ENCODE peak calls at places on chromosomes 7 and 10, in five cellular contexts. F, U, R, E and X are unnamed samples.

GRCh38 chr10:16602104-16602735 is 80.5 kb upstream of the C1QL3 start:
- DNase-seq in R (no peak), U (no peak), E (no peak), F (no peak), X (no peak)

GRCh38 chr7:74718336-74718735 is 55.5 kb upstream of the NCF1 start:
- DNase-seq in E (peak), U (peak), F (no peak), R (no peak), X (no peak)

GRCh38 chr10:110918633-110919348 is at the start of gene BBIP1:
- DNase-seq in F (peak), E (peak), U (peak), R (peak), X (peak)

GRCh38 chr7:28165971-28166955 is 14.3 kb downstream of the JAZF1 start:
- DNase-seq in R (no peak), E (peak), U (peak), F (no peak), X (no peak)

GRCh38 chr10:23053036-23053435 is 42.3 kb upstream of the MSRB2 start:
- DNase-seq in R (no peak), U (peak), E (peak), F (no peak), X (no peak)

GRCh38 chr10:44618910-44619309 is 234.0 kb upstream of the CXCL12 start:
- DNase-seq in E (no peak), U (no peak), R (no peak), F (no peak), X (no peak)

GRCh38 chr10:43076876-43077420 is at the start of gene RET:
- DNase-seq in F (no peak), U (peak), R (peak), E (no peak), X (no peak)

GRCh38 chr7:41655470-41655869 is 47.4 kb downstream of the INHBA start:
- DNase-seq in U (no peak), E (no peak), F (no peak), R (no peak), X (no peak)

GRCh38 chr7:7585241-7585928 is 18.7 kb downstream of the MIOS start:
- DNase-seq in F (no peak), E (no peak), U (no peak), R (no peak), X (no peak)

GRCh38 chr7:39910108-39910869 is 39.8 kb upstream of the CDK13 start:
- DNase-seq in F (no peak), U (no peak), R (peak), E (peak), X (no peak)

GRCh38 chr7:116316838-116317612 is 106.7 kb downstream of the TES start:
- DNase-seq in R (no peak), E (peak), U (peak), F (peak), X (peak)

GRCh38 chr7:90828601-90829000 is 232.5 kb downstream of the CDK14 start:
- DNase-seq in R (no peak), U (peak), F (no peak), E (peak), X (no peak)

GRCh38 chr10:11713186-11713743 is 28.9 kb upstream of the ECHDC3 start:
- DNase-seq in R (no peak), E (peak), U (peak), F (peak), X (no peak)

GRCh38 chr7:47763063-47763974 is 181.4 kb upstream of the TNS3 start:
- DNase-seq in U (peak), F (no peak), E (peak), R (no peak), X (no peak)

GRCh38 chr10:119531067-119531466 is 11.5 kb downstream of the RGS10 start:
- DNase-seq in R (no peak), F (no peak), U (no peak), E (no peak), X (no peak)

GRCh38 chr7:85908051-85908450 is 721.2 kb upstream of the SEMA3D start:
- DNase-seq in F (no peak), E (no peak), U (no peak), R (no peak), X (no peak)

GRCh38 chr7:117875566-117875965 is 2.3 kb upstream of the CTTNBP2 start:
- DNase-seq in F (peak), E (no peak), U (no peak), R (no peak), X (no peak)

GRCh38 chr10:4673279-4674040 is 152.5 kb upstream of the AKR1E2 start:
- DNase-seq in E (no peak), R (no peak), F (no peak), U (peak), X (no peak)

GRCh38 chr7:79778786-79779382 is 325.4 kb upstream of the MAGI2 start:
- DNase-seq in E (peak), F (no peak), U (peak), R (no peak), X (no peak)

GRCh38 chr7:140035400-140036223 is 27.1 kb downstream of the PARP12 start:
- DNase-seq in F (no peak), E (peak), R (no peak), U (peak), X (no peak)

GRCh38 chr7:47190462-47190861 is 391.4 kb downstream of the TNS3 start:
- DNase-seq in F (no peak), E (no peak), R (no peak), U (no peak), X (no peak)

GRCh38 chr10:91316486-91316885 is 93.7 kb upstream of the HECTD2 start:
- DNase-seq in E (peak), F (no peak), U (no peak), R (no peak), X (no peak)

GRCh38 chr10:34764347-34764991 is 50.6 kb downstream of the PARD3 start:
- DNase-seq in U (no peak), R (no peak), E (no peak), F (no peak), X (no peak)

GRCh38 chr7:158506626-158507025 is 81.0 kb downstream of the PTPRN2 start:
- DNase-seq in R (no peak), F (no peak), E (no peak), U (no peak), X (no peak)
- H3K4me3 ChIP-seq in R (no peak), F (no peak), E (no peak), U (no peak), X (no peak)

DNA sequence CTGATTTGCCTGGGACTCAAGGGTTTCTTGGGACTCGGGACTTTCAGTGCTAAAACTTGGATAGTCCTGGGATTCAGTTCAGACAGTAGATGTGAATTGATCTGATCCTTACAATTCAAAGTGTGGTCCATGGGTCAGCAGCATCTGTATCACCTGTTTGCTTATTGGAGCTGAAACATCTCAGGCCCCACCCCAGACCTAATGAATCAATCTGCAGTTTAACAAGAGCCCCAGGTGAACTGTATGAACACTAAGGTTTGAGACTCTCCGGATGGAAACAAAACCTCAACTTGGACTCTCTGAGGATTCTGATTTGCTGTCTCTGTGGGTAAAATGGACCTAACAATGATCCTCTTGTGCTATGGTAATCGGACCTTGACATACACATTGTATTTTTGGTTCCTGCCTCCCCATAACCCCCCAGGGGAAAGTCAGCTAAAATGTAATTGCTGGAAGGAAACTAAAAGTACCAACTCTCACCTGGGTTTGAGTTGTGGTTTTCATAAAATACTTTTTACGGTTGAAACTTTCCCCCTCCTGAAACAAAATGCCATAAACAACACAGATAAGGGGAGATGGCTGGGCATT is 11.7 kb downstream of the CYP26A1 start:
- DNase-seq in U (no peak), R (no peak), E (no peak), F (peak), X (no peak)
- H3K4me3 ChIP-seq in U (no peak), R (no peak), E (no peak), F (no peak), X (no peak)

GRCh38 chr7:24406818-24407226 is 122.8 kb downstream of the NPY start:
- DNase-seq in E (no peak), U (no peak), R (no peak), F (no peak), X (no peak)
- H3K4me3 ChIP-seq in E (no peak), U (no peak), R (no peak), F (no peak), X (no peak)

DNA sequence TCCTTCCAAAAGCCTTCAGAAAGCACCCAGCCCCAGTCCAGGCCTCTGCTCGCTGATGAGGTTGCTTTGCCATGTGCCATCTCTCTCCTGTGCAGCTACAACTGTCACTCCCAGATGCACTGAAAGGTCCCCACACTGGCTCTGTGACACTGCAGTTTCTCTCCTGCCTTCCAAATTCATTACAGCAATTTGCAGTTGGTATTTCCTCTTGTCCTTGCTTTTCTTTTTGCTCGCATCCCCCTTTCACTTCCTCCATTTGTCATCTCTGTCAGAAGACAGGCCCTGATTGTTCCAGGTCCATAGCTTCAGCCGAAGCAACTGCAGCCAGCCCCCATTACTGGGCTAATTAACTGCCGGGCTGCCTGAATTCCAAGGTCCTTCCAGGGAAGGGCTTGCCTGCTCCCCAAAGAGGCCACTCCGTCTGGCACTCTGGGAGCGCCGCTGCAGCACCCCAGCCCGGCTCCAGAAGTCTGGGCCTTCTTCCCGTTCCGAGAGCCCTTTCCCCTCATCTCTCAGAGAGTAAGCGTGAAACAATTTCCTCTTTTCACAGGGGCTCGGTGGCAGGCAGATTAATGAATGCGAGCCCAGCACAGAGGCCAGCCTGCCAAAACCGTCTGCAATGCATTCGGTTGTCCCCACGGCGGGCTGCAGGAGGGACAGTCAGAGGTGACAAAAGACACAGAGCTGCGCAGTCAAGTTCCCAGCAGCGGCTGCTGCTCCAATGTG is 279.5 kb upstream of the HABP2 start:
- DNase-seq in R (peak), F (no peak), U (no peak), E (peak), X (no peak)
- H3K4me3 ChIP-seq in R (no peak), F (no peak), U (no peak), E (no peak), X (peak)

DNA sequence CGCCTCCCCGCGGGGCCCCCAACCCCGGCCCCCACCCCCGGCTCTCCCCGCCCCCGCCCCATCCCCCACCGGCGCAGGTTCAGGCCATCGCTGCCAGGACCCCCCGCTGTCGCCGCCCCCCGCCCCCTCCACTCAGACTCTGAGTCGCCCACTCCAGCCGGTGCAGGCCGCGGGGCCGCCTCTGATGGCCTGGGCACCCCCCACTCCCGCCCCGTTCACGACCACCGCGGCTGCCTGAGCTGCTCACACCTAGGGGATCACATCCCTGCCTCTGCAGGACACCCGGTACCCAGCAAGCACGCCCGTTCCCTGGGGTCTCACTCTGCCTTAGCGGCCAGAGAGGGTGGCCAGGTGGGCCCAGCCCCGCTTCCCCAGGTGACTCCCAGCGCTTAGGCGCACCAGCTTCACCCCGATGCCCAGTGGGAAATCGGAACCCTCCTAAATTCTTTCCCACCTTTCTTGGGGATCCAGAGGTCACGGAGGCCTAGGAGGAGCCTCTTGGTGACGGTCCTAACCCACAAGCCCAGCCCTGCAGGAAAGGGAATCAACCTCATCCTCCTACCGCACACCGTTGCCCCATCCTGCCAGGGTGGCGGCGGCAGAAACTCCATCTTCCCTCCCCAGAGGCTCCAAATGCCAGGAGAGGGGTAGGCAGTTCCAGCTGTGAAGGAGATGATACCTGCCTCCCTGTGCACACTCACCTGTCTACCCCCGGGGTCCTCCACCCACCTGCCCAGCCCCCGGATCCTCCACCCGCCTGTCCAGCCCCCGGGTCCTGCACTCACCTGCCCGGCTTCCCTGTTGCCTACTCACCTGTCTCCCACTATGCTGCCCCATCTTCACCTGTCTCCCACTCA is 13.7 kb upstream of the DNAAF5 start:
- DNase-seq in E (no peak), U (no peak), R (no peak), F (no peak), X (no peak)
- H3K4me3 ChIP-seq in E (no peak), U (no peak), R (no peak), F (no peak), X (peak)

DNA sequence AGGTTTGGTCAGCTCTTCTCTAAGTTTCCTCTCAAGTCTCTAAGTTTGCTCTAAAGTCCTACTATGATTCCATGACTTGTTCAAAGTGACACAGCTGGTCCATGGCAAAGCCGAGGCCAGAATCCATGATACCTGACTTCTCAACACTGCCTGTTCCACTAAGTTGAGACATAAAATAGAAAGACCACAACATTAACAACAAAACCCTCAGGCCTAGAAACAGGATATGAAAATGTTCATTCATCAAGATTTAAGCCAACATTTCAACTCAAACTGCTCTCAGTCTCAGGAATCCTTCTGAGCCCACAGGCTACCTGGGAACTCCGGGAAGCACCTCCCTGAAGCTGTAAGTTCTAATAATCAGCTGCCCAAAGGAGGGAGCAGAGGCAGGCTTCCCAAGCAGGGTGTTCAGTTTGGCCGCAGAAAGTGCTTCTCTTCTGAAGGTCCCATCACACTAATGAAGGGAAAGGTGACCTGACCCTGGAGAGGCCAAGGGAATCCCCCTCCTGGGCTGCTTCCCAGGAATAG is 62.9 kb downstream of the STK17A start:
- DNase-seq in U (no peak), E (no peak), R (no peak), F (no peak), X (no peak)
- H3K4me3 ChIP-seq in U (no peak), E (no peak), R (no peak), F (peak), X (no peak)

DNA sequence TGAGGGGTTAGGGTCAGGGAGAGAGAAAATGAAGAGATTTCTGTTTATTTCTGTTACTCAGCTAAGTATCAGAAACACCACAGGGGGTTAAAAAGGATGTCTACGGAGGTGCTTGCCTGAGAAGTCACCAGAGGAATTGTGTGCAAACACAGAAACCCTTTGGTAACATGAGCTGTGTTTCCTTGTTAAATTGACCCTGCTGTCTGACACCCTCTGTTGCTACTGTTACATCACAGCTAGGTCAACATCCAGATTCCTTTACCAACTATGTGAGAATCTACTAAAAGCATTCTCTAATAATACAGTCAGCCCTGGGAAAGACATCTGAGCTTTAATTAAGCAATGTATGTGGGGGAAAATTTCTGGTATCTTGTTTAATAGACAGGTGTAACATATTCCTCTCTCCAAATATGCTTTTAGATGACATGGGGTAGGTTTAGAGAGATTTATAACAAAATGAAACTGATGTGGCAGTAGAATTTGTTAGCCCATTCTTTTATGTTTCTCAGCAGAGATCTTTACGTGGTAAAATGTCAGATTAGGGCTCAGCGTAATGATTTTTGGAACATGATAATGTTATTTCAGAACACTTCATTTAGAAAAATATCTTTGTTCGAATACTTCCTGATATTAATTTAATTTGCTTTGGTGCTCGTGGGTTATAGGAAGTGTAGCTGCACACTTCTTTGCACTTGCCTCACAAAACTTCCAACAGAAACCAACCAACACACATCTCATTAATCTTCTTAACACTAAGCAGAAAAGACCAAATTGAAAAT is 168.0 kb upstream of the AHR start:
- DNase-seq in R (no peak), F (no peak), U (peak), E (peak), X (no peak)
- H3K4me3 ChIP-seq in R (no peak), F (no peak), U (no peak), E (peak), X (peak)